ENCODE peak calls at places on chromosomes 3 and 15, in nine cellular contexts. One of them, this sample, is unnamed.
A peak's percentile ranks its signal among the peaks of the same experiment; 100 is the strongest.

GRCh38 chr15:91192285-91193058 is 92.4 kb downstream of the SV2B start:
- DNase-seq in pancreas: no peak
- DNase-seq in colonic mucosa: no peak
- DNase-seq in BE2C: no peak
- DNase-seq in ovary: no peak
- DNase-seq in tibial nerve: no peak
- DNase-seq in H1: no peak
- DNase-seq in HCT116: no peak
- DNase-seq in adrenal gland: no peak
- DNase-seq in this sample: no peak

GRCh38 chr3:115403791-115404190 is 219.5 kb upstream of the GAP43 start:
- DNase-seq in H1: no peak
- DNase-seq in BE2C: no peak
- DNase-seq in adrenal gland: no peak
- DNase-seq in colonic mucosa: no peak
- DNase-seq in ovary: no peak
- DNase-seq in pancreas: no peak
- DNase-seq in tibial nerve: no peak
- DNase-seq in HCT116: no peak
- DNase-seq in this sample: no peak

GRCh38 chr3:189907803-189908202 is 212.9 kb downstream of the P3H2 start:
- DNase-seq in ovary: no peak
- DNase-seq in colonic mucosa: no peak
- DNase-seq in tibial nerve: no peak
- DNase-seq in BE2C: no peak
- DNase-seq in adrenal gland: no peak
- DNase-seq in HCT116: no peak
- DNase-seq in H1: no peak
- DNase-seq in pancreas: no peak
- DNase-seq in this sample: no peak

GRCh38 chr3:120599211-120599610 is 3.1 kb downstream of the NDUFB4 start:
- DNase-seq in BE2C: no peak
- DNase-seq in pancreas: no peak
- DNase-seq in H1: no peak
- DNase-seq in tibial nerve: no peak
- DNase-seq in HCT116: no peak
- DNase-seq in ovary: no peak
- DNase-seq in adrenal gland: no peak
- DNase-seq in colonic mucosa: no peak
- DNase-seq in this sample: no peak

GRCh38 chr15:70238917-70239316 is 141.2 kb upstream of the TLE3 start:
- DNase-seq in adrenal gland: no peak
- DNase-seq in tibial nerve: no peak
- DNase-seq in pancreas: no peak
- DNase-seq in colonic mucosa: no peak
- DNase-seq in HCT116: no peak
- DNase-seq in BE2C: no peak
- DNase-seq in ovary: no peak
- DNase-seq in H1: no peak
- DNase-seq in this sample: peak; percentile 31

GRCh38 chr3:51354766-51355615 is 30.1 kb upstream of the MANF start:
- DNase-seq in ovary: no peak
- DNase-seq in colonic mucosa: no peak
- DNase-seq in pancreas: no peak
- DNase-seq in H1: no peak
- DNase-seq in tibial nerve: no peak
- DNase-seq in BE2C: no peak
- DNase-seq in HCT116: no peak
- DNase-seq in adrenal gland: no peak
- DNase-seq in this sample: no peak

GRCh38 chr15:36265422-36265821 is 314.0 kb upstream of the CDIN1 start:
- DNase-seq in tibial nerve: no peak
- DNase-seq in adrenal gland: no peak
- DNase-seq in HCT116: no peak
- DNase-seq in ovary: no peak
- DNase-seq in pancreas: no peak
- DNase-seq in H1: no peak
- DNase-seq in BE2C: no peak
- DNase-seq in colonic mucosa: no peak
- DNase-seq in this sample: no peak

GRCh38 chr15:93762051-93762450 is 469.3 kb upstream of the MCTP2 start:
- DNase-seq in H1: no peak
- DNase-seq in pancreas: no peak
- DNase-seq in colonic mucosa: no peak
- DNase-seq in BE2C: no peak
- DNase-seq in ovary: no peak
- DNase-seq in adrenal gland: no peak
- DNase-seq in tibial nerve: no peak
- DNase-seq in HCT116: no peak
- DNase-seq in this sample: no peak

GRCh38 chr15:75229191-75230015 is 27.7 kb downstream of the C15orf39 start:
- DNase-seq in HCT116: no peak
- DNase-seq in adrenal gland: peak; percentile 14
- DNase-seq in BE2C: no peak
- DNase-seq in H1: no peak
- DNase-seq in colonic mucosa: no peak
- DNase-seq in pancreas: peak; percentile 38
- DNase-seq in tibial nerve: no peak
- DNase-seq in ovary: no peak
- DNase-seq in this sample: peak; percentile 69

GRCh38 chr3:131555456-131555855 is 52.7 kb upstream of the MRPL3 start:
- DNase-seq in ovary: no peak
- DNase-seq in HCT116: no peak
- DNase-seq in adrenal gland: no peak
- DNase-seq in BE2C: no peak
- DNase-seq in pancreas: no peak
- DNase-seq in tibial nerve: no peak
- DNase-seq in H1: no peak
- DNase-seq in colonic mucosa: no peak
- DNase-seq in this sample: no peak

GRCh38 chr15:73854265-73854664 is 19.1 kb upstream of the TBC1D21 start:
- DNase-seq in HCT116: no peak
- DNase-seq in H1: no peak
- DNase-seq in tibial nerve: no peak
- DNase-seq in pancreas: no peak
- DNase-seq in adrenal gland: no peak
- DNase-seq in ovary: no peak
- DNase-seq in BE2C: no peak
- DNase-seq in colonic mucosa: no peak
- DNase-seq in this sample: peak; percentile 48

GRCh38 chr3:141179983-141180382 is 51.6 kb upstream of the PXYLP1 start:
- DNase-seq in pancreas: no peak
- DNase-seq in H1: no peak
- DNase-seq in colonic mucosa: no peak
- DNase-seq in BE2C: no peak
- DNase-seq in adrenal gland: no peak
- DNase-seq in ovary: no peak
- DNase-seq in HCT116: no peak
- DNase-seq in tibial nerve: no peak
- DNase-seq in this sample: no peak

GRCh38 chr3:168330983-168331382 is 235.3 kb upstream of the GOLIM4 start:
- DNase-seq in HCT116: no peak
- DNase-seq in adrenal gland: no peak
- DNase-seq in tibial nerve: no peak
- DNase-seq in H1: no peak
- DNase-seq in BE2C: no peak
- DNase-seq in colonic mucosa: no peak
- DNase-seq in ovary: no peak
- DNase-seq in pancreas: no peak
- DNase-seq in this sample: no peak

GRCh38 chr3:57228734-57229505 is 1.4 kb downstream of the APPL1 start:
- DNase-seq in ovary: no peak
- DNase-seq in colonic mucosa: peak; percentile 28
- DNase-seq in pancreas: no peak
- DNase-seq in HCT116: no peak
- DNase-seq in H1: no peak
- DNase-seq in adrenal gland: peak; percentile 22
- DNase-seq in tibial nerve: no peak
- DNase-seq in BE2C: no peak
- DNase-seq in this sample: no peak

GRCh38 chr3:121698914-121699313 is 38.2 kb upstream of the HCLS1 start:
- DNase-seq in ovary: no peak
- DNase-seq in tibial nerve: peak; percentile 17
- DNase-seq in pancreas: no peak
- DNase-seq in colonic mucosa: no peak
- DNase-seq in HCT116: no peak
- DNase-seq in adrenal gland: peak; percentile 14
- DNase-seq in H1: no peak
- DNase-seq in BE2C: no peak
- DNase-seq in this sample: no peak

GRCh38 chr15:81002004-81002253 is 1.2 kb downstream of the TLNRD1 start:
- DNase-seq in H1: no peak
- DNase-seq in tibial nerve: no peak
- DNase-seq in HCT116: no peak
- DNase-seq in colonic mucosa: no peak
- DNase-seq in BE2C: no peak
- DNase-seq in pancreas: peak; percentile 81
- DNase-seq in ovary: no peak
- DNase-seq in adrenal gland: no peak
- DNase-seq in this sample: no peak

GRCh38 chr3:100637197-100637631 is 27.8 kb downstream of the ADGRG7 start:
- DNase-seq in adrenal gland: no peak
- DNase-seq in tibial nerve: no peak
- DNase-seq in ovary: no peak
- DNase-seq in pancreas: no peak
- DNase-seq in colonic mucosa: no peak
- DNase-seq in BE2C: no peak
- DNase-seq in HCT116: no peak
- DNase-seq in H1: no peak
- DNase-seq in this sample: no peak

GRCh38 chr3:122858373-122858772 is 63.5 kb downstream of the SLC49A4 start:
- DNase-seq in ovary: no peak
- DNase-seq in tibial nerve: no peak
- DNase-seq in pancreas: no peak
- DNase-seq in H1: no peak
- DNase-seq in BE2C: no peak
- DNase-seq in colonic mucosa: no peak
- DNase-seq in adrenal gland: no peak
- DNase-seq in HCT116: peak; percentile 15
- DNase-seq in this sample: no peak
- TF ChIP-seq CTCF in ovary: no peak
- TF ChIP-seq CTCF in tibial nerve: no peak
- TF ChIP-seq CTCF in pancreas: no peak
- TF ChIP-seq CTCF in H1: no peak
- TF ChIP-seq CTCF in BE2C: peak; percentile 66
- TF ChIP-seq CTCF in colonic mucosa: no peak
- TF ChIP-seq CTCF in adrenal gland: peak; percentile 23
- TF ChIP-seq CTCF in HCT116: peak; percentile 26
- TF ChIP-seq CTCF in this sample: peak; percentile 85

DNA sequence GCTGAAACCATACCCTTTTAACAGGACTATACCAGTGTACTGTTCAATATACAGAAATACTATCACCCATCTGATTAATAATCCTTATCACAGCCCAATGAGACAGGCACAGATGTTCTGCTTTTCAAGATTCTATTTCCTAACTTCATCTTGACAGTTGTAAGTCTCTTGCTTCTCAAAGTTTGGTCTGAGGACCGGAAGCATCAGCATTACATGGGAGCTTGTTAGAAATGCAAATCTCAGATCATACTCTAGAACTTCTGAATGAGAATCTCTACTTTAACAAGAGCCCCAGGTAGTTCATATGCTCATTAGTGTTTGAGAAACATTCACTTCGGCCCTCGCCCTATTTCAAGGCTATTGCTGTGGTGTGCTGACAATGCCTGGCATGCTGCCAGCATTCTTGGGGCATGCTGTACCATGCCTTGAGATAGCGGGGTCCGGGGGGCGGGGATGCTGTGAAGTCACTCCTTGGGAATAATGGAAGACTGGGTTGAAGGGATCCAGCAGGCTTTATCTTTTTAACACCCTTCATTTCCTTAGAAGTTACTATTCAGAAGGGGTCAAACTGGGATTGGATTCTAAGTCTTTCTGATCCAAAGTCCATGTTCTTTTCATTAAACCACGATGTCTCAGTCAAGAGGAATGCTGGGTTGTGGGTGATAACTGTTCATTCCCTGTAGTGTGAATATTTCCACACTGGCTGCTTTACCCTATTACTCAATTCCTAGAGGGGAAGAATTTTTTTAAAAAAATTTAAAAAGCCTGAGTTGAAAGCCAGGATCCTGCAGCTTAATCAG is 194.7 kb downstream of the LPP start:
- DNase-seq in H1: no peak
- DNase-seq in adrenal gland: peak; percentile 48
- DNase-seq in pancreas: peak; percentile 66
- DNase-seq in tibial nerve: peak; percentile 59
- DNase-seq in ovary: peak; percentile 71
- DNase-seq in colonic mucosa: peak; percentile 26
- DNase-seq in HCT116: peak; percentile 63
- DNase-seq in BE2C: peak; percentile 27
- DNase-seq in this sample: peak; percentile 95
- H3K4me3 ChIP-seq in H1: no peak overlapping the region
- H3K4me3 ChIP-seq in adrenal gland: no peak overlapping the region
- H3K4me3 ChIP-seq in pancreas: no peak overlapping the region
- H3K4me3 ChIP-seq in tibial nerve: no peak overlapping the region
- H3K4me3 ChIP-seq in ovary: no peak overlapping the region
- H3K4me3 ChIP-seq in colonic mucosa: no peak overlapping the region
- H3K4me3 ChIP-seq in HCT116: no peak overlapping the region
- H3K4me3 ChIP-seq in BE2C: no peak overlapping the region
- H3K4me3 ChIP-seq in this sample: no peak overlapping the region

DNA sequence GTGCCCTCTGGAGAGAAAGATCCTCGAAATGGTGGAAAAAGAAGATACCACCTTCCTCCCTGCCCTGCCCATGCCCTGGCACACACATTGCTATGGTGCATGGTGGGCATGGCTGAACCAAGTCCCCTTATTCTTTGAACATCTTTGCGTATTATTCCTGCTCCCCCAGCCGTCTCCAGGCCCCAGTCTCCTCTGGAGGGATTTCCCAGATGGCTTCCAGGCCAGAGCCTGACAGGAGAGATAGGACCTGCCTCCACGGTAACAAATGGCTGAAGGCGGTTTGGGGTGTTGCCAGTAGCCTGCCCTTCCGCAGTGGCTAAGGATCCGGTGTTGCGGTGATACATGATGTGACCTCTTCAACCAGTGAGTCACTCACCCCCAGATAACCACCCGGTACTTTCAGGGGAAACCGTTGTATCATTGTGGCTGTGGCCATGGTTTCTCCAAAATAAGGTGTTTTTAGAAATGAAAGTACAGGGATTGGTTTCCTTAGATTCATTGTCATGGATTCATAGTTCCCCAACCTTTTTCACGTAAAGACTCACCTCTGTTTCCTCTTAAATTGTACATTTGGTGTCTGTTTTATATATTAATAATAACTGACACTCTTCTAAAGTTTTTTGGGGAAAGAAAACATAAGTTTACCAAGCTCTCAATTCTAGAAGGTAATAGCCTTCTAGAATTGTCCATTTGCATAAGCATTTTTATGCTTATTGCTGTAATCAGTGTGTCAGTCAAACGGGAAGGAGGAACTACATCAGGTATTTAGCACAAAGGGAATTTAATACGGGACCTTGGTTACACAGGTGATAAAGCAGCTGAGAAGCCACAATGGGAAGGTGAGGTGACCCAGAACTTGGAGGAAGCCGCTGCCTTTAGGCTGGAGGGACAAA is 25.9 kb downstream of the SMAD3 start:
- DNase-seq in BE2C: peak; percentile 92
- DNase-seq in colonic mucosa: peak; percentile 57
- DNase-seq in ovary: peak; percentile 71
- DNase-seq in adrenal gland: peak; percentile 93
- DNase-seq in tibial nerve: no peak
- DNase-seq in HCT116: peak; percentile 90
- DNase-seq in pancreas: peak; percentile 68
- DNase-seq in H1: no peak
- DNase-seq in this sample: peak; percentile 98
- H3K4me1 ChIP-seq in BE2C: peaks cover 27% of the 10 kb centered on the region
- H3K4me1 ChIP-seq in colonic mucosa: peaks cover 47% of the 10 kb centered on the region
- H3K4me1 ChIP-seq in ovary: peaks cover 41% of the 10 kb centered on the region
- H3K4me1 ChIP-seq in adrenal gland: peaks cover 38% of the 10 kb centered on the region
- H3K4me1 ChIP-seq in tibial nerve: peaks cover 76% of the 10 kb centered on the region
- H3K4me1 ChIP-seq in HCT116: peaks cover 86% of the 10 kb centered on the region
- H3K4me1 ChIP-seq in pancreas: peaks cover 43% of the 10 kb centered on the region
- H3K4me1 ChIP-seq in H1: peaks cover 22% of the 10 kb centered on the region
- H3K4me1 ChIP-seq in this sample: peaks cover 83% of the 10 kb centered on the region

GRCh38 chr15:29821416-29822099 is 710 bp downstream of the TJP1 start:
- DNase-seq in HCT116: peak; percentile 70
- DNase-seq in colonic mucosa: peak; percentile 80
- DNase-seq in adrenal gland: peak; percentile 82
- DNase-seq in tibial nerve: peak; percentile 41
- DNase-seq in ovary: peak; percentile 66
- DNase-seq in pancreas: peak; percentile 83
- DNase-seq in H1: no peak
- DNase-seq in BE2C: peak; percentile 71
- DNase-seq in this sample: peak; percentile 94
- TF ChIP-seq CTCF in HCT116: peak; percentile 12
- TF ChIP-seq CTCF in colonic mucosa: no peak
- TF ChIP-seq CTCF in adrenal gland: no peak
- TF ChIP-seq CTCF in tibial nerve: no peak
- TF ChIP-seq CTCF in ovary: no peak
- TF ChIP-seq CTCF in pancreas: no peak
- TF ChIP-seq CTCF in H1: no peak
- TF ChIP-seq CTCF in BE2C: peak; percentile 17
- TF ChIP-seq CTCF in this sample: peak; percentile 39